ENCODE peak calls at places on chromosomes 7 and 10, in five cellular contexts. One of them, this sample, is unnamed.

GRCh38 chr10:7808686-7809267 is 9.5 kb upstream of the TAF3 start:
- DNase-seq in adrenal gland: no peak
- DNase-seq in psoas muscle: no peak
- DNase-seq in transverse colon: no peak
- DNase-seq in skeletal muscle cell: no peak
- DNase-seq in this sample: no peak

GRCh38 chr10:71392292-71392691 is 4.4 kb upstream of the CDH23 start:
- DNase-seq in psoas muscle: no peak
- DNase-seq in transverse colon: no peak
- DNase-seq in skeletal muscle cell: no peak
- DNase-seq in adrenal gland: no peak
- DNase-seq in this sample: no peak

GRCh38 chr7:142412551-142413193 is 154.8 kb upstream of the PRSS58 start:
- DNase-seq in transverse colon: no peak
- DNase-seq in skeletal muscle cell: no peak
- DNase-seq in adrenal gland: no peak
- DNase-seq in psoas muscle: no peak
- DNase-seq in this sample: no peak

GRCh38 chr10:5480162-5480931 is 19.0 kb downstream of the CALML5 start:
- DNase-seq in skeletal muscle cell: no peak
- DNase-seq in adrenal gland: no peak
- DNase-seq in psoas muscle: no peak
- DNase-seq in transverse colon: no peak
- DNase-seq in this sample: no peak

GRCh38 chr7:137942459-137943115 is 59.3 kb downstream of the CREB3L2 start:
- DNase-seq in adrenal gland: no peak
- DNase-seq in psoas muscle: no peak
- DNase-seq in skeletal muscle cell: no peak
- DNase-seq in transverse colon: no peak
- DNase-seq in this sample: no peak

GRCh38 chr10:110147961-110148360 is 59.4 kb upstream of the MXI1 start:
- DNase-seq in transverse colon: no peak
- DNase-seq in adrenal gland: no peak
- DNase-seq in skeletal muscle cell: no peak
- DNase-seq in psoas muscle: no peak
- DNase-seq in this sample: no peak

GRCh38 chr7:51180092-51180491 is 136.5 kb downstream of the COBL start:
- DNase-seq in skeletal muscle cell: no peak
- DNase-seq in transverse colon: no peak
- DNase-seq in psoas muscle: no peak
- DNase-seq in adrenal gland: no peak
- DNase-seq in this sample: no peak

GRCh38 chr10:49104323-49104722 is 11.0 kb downstream of the VSTM4 start:
- DNase-seq in skeletal muscle cell: no peak
- DNase-seq in adrenal gland: no peak
- DNase-seq in transverse colon: no peak
- DNase-seq in psoas muscle: no peak
- DNase-seq in this sample: no peak

GRCh38 chr10:73744690-73744994 is 470 bp downstream of the SEC24C start:
- DNase-seq in transverse colon: peak
- DNase-seq in psoas muscle: peak
- DNase-seq in skeletal muscle cell: peak
- DNase-seq in adrenal gland: peak
- DNase-seq in this sample: no peak

GRCh38 chr10:26199841-26200240 is 16.7 kb upstream of the GAD2 start:
- DNase-seq in skeletal muscle cell: no peak
- DNase-seq in transverse colon: no peak
- DNase-seq in adrenal gland: no peak
- DNase-seq in psoas muscle: no peak
- DNase-seq in this sample: no peak

GRCh38 chr10:83952273-83952672 is 187.0 kb upstream of the GHITM start:
- DNase-seq in skeletal muscle cell: no peak
- DNase-seq in transverse colon: peak
- DNase-seq in psoas muscle: no peak
- DNase-seq in adrenal gland: no peak
- DNase-seq in this sample: no peak

GRCh38 chr10:73083234-73083633 is 13.4 kb downstream of the P4HA1 start:
- DNase-seq in psoas muscle: no peak
- DNase-seq in transverse colon: no peak
- DNase-seq in skeletal muscle cell: no peak
- DNase-seq in adrenal gland: no peak
- DNase-seq in this sample: no peak

GRCh38 chr10:126568809-126569208 is 101.7 kb downstream of the C10orf90 start:
- DNase-seq in transverse colon: no peak
- DNase-seq in skeletal muscle cell: no peak
- DNase-seq in psoas muscle: no peak
- DNase-seq in adrenal gland: no peak
- DNase-seq in this sample: no peak

GRCh38 chr7:20329389-20330175 is 1.1 kb upstream of the ITGB8 start:
- DNase-seq in skeletal muscle cell: no peak
- DNase-seq in transverse colon: peak
- DNase-seq in adrenal gland: peak
- DNase-seq in psoas muscle: peak
- DNase-seq in this sample: peak

GRCh38 chr10:22710139-22710745 is 4.1 kb downstream of the PIP4K2A start:
- DNase-seq in adrenal gland: no peak
- DNase-seq in psoas muscle: no peak
- DNase-seq in skeletal muscle cell: no peak
- DNase-seq in transverse colon: no peak
- DNase-seq in this sample: peak

GRCh38 chr10:52491246-52492000 is 177.3 kb downstream of the DKK1 start:
- DNase-seq in transverse colon: no peak
- DNase-seq in adrenal gland: no peak
- DNase-seq in psoas muscle: no peak
- DNase-seq in skeletal muscle cell: no peak
- DNase-seq in this sample: no peak

GRCh38 chr7:150947761-150948680 is 30.1 kb downstream of the KCNH2 start:
- DNase-seq in skeletal muscle cell: no peak
- DNase-seq in psoas muscle: no peak
- DNase-seq in adrenal gland: peak
- DNase-seq in transverse colon: no peak
- DNase-seq in this sample: no peak

GRCh38 chr10:60573342-60573741 is 183.7 kb upstream of the ANK3 start:
- DNase-seq in skeletal muscle cell: peak
- DNase-seq in psoas muscle: no peak
- DNase-seq in transverse colon: no peak
- DNase-seq in adrenal gland: no peak
- DNase-seq in this sample: peak

GRCh38 chr10:120833222-120833928 is 17.8 kb upstream of the WDR11 start:
- DNase-seq in psoas muscle: no peak
- DNase-seq in skeletal muscle cell: no peak
- DNase-seq in transverse colon: no peak
- DNase-seq in adrenal gland: no peak
- DNase-seq in this sample: peak

GRCh38 chr7:66522518-66522917 is 106.2 kb upstream of the KCTD7 start:
- DNase-seq in psoas muscle: no peak
- DNase-seq in adrenal gland: peak
- DNase-seq in transverse colon: no peak
- DNase-seq in skeletal muscle cell: no peak
- DNase-seq in this sample: no peak

GRCh38 chr7:143240323-143241168 is 18.7 kb downstream of the TAS2R40 start:
- DNase-seq in skeletal muscle cell: peak
- DNase-seq in psoas muscle: peak
- DNase-seq in adrenal gland: peak
- DNase-seq in transverse colon: peak
- DNase-seq in this sample: peak

GRCh38 chr10:11005626-11006427 is 11.8 kb upstream of the CELF2 start:
- DNase-seq in adrenal gland: no peak
- DNase-seq in skeletal muscle cell: no peak
- DNase-seq in psoas muscle: no peak
- DNase-seq in transverse colon: no peak
- DNase-seq in this sample: no peak
- H3K4me3 ChIP-seq in adrenal gland: no peak
- H3K4me3 ChIP-seq in skeletal muscle cell: peak
- H3K4me3 ChIP-seq in psoas muscle: peak
- H3K4me3 ChIP-seq in transverse colon: no peak
- H3K4me3 ChIP-seq in this sample: no peak

GRCh38 chr7:52271663-52272062 is 763.8 kb upstream of the POM121L12 start:
- DNase-seq in adrenal gland: no peak
- DNase-seq in psoas muscle: no peak
- DNase-seq in transverse colon: no peak
- DNase-seq in skeletal muscle cell: no peak
- DNase-seq in this sample: no peak

GRCh38 chr7:52269669-52270068 is 765.8 kb upstream of the POM121L12 start:
- DNase-seq in transverse colon: no peak
- DNase-seq in psoas muscle: no peak
- DNase-seq in skeletal muscle cell: no peak
- DNase-seq in adrenal gland: no peak
- DNase-seq in this sample: no peak

GRCh38 chr7:52270301-52270700 is 765.1 kb upstream of the POM121L12 start:
- DNase-seq in skeletal muscle cell: no peak
- DNase-seq in psoas muscle: no peak
- DNase-seq in adrenal gland: no peak
- DNase-seq in transverse colon: no peak
- DNase-seq in this sample: no peak

GRCh38 chr7:52273685-52274610 is 761.5 kb upstream of the POM121L12 start:
- DNase-seq in adrenal gland: no peak
- DNase-seq in psoas muscle: peak
- DNase-seq in transverse colon: no peak
- DNase-seq in skeletal muscle cell: no peak
- DNase-seq in this sample: no peak
- H3K4me3 ChIP-seq in adrenal gland: no peak
- H3K4me3 ChIP-seq in psoas muscle: no peak
- H3K4me3 ChIP-seq in transverse colon: no peak
- H3K4me3 ChIP-seq in skeletal muscle cell: no peak
- H3K4me3 ChIP-seq in this sample: no peak

GRCh38 chr7:80785961-80786360 is 132.9 kb downstream of the SEMA3C start:
- DNase-seq in transverse colon: no peak
- DNase-seq in psoas muscle: no peak
- DNase-seq in skeletal muscle cell: no peak
- DNase-seq in adrenal gland: no peak
- DNase-seq in this sample: no peak
- H3K4me3 ChIP-seq in transverse colon: no peak
- H3K4me3 ChIP-seq in psoas muscle: no peak
- H3K4me3 ChIP-seq in skeletal muscle cell: no peak
- H3K4me3 ChIP-seq in adrenal gland: no peak
- H3K4me3 ChIP-seq in this sample: no peak

DNA sequence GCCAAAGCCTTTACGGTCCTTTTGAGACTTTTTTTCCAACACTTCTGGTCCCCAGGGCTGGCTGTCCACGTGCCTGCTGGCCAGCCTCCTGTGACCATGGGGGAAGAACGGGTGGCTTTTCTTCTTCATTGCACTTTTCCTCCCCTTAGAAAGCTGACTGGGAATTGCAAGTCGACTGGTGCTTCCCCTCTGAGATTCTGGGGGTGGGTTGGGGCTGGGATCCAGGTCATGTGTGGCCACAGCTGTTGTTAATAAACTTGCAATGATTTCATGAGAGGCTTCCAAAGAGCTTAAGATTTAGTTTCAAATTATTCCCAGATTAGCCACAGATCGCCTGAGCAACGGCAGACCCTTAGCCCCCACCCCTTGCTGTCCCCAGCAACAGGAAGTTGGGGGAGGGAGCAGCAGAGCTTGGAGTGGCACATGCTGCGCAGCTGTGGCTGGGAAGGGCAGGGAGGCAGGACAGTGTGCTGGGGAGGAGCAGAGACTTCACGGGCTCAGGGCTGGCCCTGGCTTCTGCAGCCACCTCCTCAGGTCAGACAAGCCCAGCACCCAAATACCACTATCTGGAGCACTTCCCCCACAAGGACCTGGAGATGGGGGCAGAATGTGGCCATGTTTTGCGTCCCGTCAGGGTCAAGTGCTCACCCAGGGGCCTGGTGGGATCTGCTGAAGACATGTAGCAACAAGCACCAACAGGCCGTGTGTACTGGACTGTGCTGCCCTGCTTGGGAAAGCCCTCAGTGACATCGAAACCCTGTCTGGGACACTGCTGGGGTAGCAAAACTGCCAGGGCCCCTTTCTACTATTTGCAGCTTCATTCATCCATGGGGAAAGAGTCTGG is 147.1 kb downstream of the RNF216 start:
- DNase-seq in skeletal muscle cell: peak
- DNase-seq in psoas muscle: peak
- DNase-seq in transverse colon: peak
- DNase-seq in adrenal gland: peak
- DNase-seq in this sample: no peak
- H3K4me3 ChIP-seq in skeletal muscle cell: no peak
- H3K4me3 ChIP-seq in psoas muscle: peak
- H3K4me3 ChIP-seq in transverse colon: no peak
- H3K4me3 ChIP-seq in adrenal gland: no peak
- H3K4me3 ChIP-seq in this sample: no peak

GRCh38 chr7:100895701-100895955 is at the start of gene ACHE:
- DNase-seq in transverse colon: no peak
- DNase-seq in adrenal gland: no peak
- DNase-seq in skeletal muscle cell: no peak
- DNase-seq in psoas muscle: no peak
- DNase-seq in this sample: no peak

GRCh38 chr7:100892364-100893317 is 3.0 kb downstream of the ACHE start:
- DNase-seq in skeletal muscle cell: no peak
- DNase-seq in transverse colon: no peak
- DNase-seq in adrenal gland: no peak
- DNase-seq in psoas muscle: no peak
- DNase-seq in this sample: no peak

GRCh38 chr7:100893318-100893895 is 2.3 kb downstream of the ACHE start:
- DNase-seq in transverse colon: no peak
- DNase-seq in adrenal gland: no peak
- DNase-seq in psoas muscle: no peak
- DNase-seq in skeletal muscle cell: no peak
- DNase-seq in this sample: no peak

GRCh38 chr7:100894860-100895700 is 608 bp downstream of the ACHE start:
- DNase-seq in skeletal muscle cell: no peak
- DNase-seq in psoas muscle: peak
- DNase-seq in transverse colon: peak
- DNase-seq in adrenal gland: no peak
- DNase-seq in this sample: no peak

DNA sequence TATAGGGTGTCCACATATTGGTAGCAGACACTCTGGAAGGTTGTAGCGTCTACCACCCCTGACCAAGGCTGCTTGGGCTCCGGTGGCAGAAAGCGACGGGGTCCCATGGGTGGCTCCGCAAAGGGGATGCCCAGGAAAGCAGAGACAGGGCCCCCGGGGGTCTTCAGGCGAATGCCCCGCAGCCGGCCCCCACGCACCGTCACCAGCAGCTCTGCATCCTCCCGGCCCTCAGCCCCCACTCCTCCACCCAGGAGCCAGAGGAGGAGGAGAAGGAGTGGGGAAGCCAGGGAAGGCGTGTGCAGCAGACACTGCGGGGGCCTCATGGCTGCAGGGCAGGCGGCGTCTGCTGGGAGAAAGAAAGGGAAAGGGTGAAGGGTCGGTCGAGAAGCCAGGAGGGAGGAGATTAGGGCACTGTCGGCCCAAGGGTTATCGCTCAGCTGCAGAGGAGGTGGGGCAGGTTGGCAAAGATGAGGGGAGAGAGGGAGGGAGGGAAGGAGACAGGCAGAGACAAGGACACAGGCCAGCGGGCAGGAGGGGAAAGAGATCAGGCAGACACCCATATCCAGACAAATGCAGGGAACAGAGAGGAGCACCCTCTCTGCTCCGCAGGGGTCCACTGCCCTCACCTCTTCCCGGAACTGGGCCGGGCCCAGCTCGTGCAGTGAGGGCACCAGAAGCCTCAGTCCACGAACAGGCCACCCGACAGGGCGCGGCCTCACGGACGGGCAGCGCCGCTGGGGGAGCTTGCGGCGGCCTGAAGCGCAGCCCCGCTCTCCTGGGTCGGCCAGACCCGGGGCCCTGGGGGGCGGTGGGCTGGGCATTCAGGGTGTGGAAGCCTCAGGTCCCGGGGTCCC is 1.6 kb downstream of the ACHE start:
- DNase-seq in skeletal muscle cell: no peak
- DNase-seq in adrenal gland: no peak
- DNase-seq in psoas muscle: peak
- DNase-seq in transverse colon: no peak
- DNase-seq in this sample: no peak
- H3K4me3 ChIP-seq in skeletal muscle cell: peak
- H3K4me3 ChIP-seq in adrenal gland: no peak
- H3K4me3 ChIP-seq in psoas muscle: peak
- H3K4me3 ChIP-seq in transverse colon: no peak
- H3K4me3 ChIP-seq in this sample: no peak

This sample was measured in epithelial cell of proximal tubule.